ENCODE peak calls at places on chromosomes 3 and 15, in five cellular contexts. One of them, this sample, is unnamed.

GRCh38 chr3:68288050-68288449 is 633.6 kb upstream of the SUCLG2 start:
- DNase-seq in GM12878: no peak
- DNase-seq in HCT116: no peak
- DNase-seq in K562: no peak
- DNase-seq in HepG2: no peak
- DNase-seq in this sample: no peak

GRCh38 chr15:63048986-63049665 is 6.6 kb downstream of the TPM1 start:
- DNase-seq in GM12878: no peak
- DNase-seq in HCT116: no peak
- DNase-seq in K562: peak
- DNase-seq in HepG2: peak
- DNase-seq in this sample: peak

GRCh38 chr3:154122096-154122911 is 1.1 kb downstream of the ARHGEF26 start:
- DNase-seq in GM12878: no peak
- DNase-seq in HCT116: no peak
- DNase-seq in K562: no peak
- DNase-seq in HepG2: no peak
- DNase-seq in this sample: no peak

GRCh38 chr3:143084856-143085731 is 34.5 kb upstream of the CHST2 start:
- DNase-seq in GM12878: peak
- DNase-seq in HCT116: no peak
- DNase-seq in K562: peak
- DNase-seq in HepG2: no peak
- DNase-seq in this sample: no peak

GRCh38 chr3:193704431-193704830 is 111.4 kb downstream of the OPA1 start:
- DNase-seq in GM12878: no peak
- DNase-seq in HCT116: no peak
- DNase-seq in K562: peak
- DNase-seq in HepG2: no peak
- DNase-seq in this sample: no peak

GRCh38 chr3:76096036-76096435 is 310.7 kb upstream of the ZNF717 start:
- DNase-seq in GM12878: no peak
- DNase-seq in HCT116: no peak
- DNase-seq in K562: no peak
- DNase-seq in HepG2: no peak
- DNase-seq in this sample: no peak

GRCh38 chr3:195908439-195909293 is at the start of gene TNK2:
- DNase-seq in GM12878: no peak
- DNase-seq in HCT116: no peak
- DNase-seq in K562: peak
- DNase-seq in HepG2: no peak
- DNase-seq in this sample: no peak

GRCh38 chr15:22262613-22263020 is 182.3 kb downstream of the OR4M2 start:
- DNase-seq in GM12878: no peak
- DNase-seq in HCT116: no peak
- DNase-seq in K562: no peak
- DNase-seq in HepG2: no peak
- DNase-seq in this sample: no peak

GRCh38 chr3:170953736-170954135 is 45.3 kb upstream of the EIF5A2 start:
- DNase-seq in GM12878: no peak
- DNase-seq in HCT116: no peak
- DNase-seq in K562: no peak
- DNase-seq in HepG2: no peak
- DNase-seq in this sample: no peak

GRCh38 chr15:34179257-34179656 is 30.6 kb downstream of the KATNBL1 start:
- DNase-seq in GM12878: no peak
- DNase-seq in HCT116: no peak
- DNase-seq in K562: no peak
- DNase-seq in HepG2: peak
- DNase-seq in this sample: no peak

GRCh38 chr15:43541785-43542184 is 24.4 kb downstream of the MAP1A start:
- DNase-seq in GM12878: no peak
- DNase-seq in HCT116: no peak
- DNase-seq in K562: no peak
- DNase-seq in HepG2: no peak
- DNase-seq in this sample: no peak
- TF ChIP-seq SIN3A in GM12878: no peak
- TF ChIP-seq SIN3A in HCT116: no peak
- TF ChIP-seq SIN3A in K562: no peak
- TF ChIP-seq SIN3A in HepG2: no peak
- TF ChIP-seq SIN3A in this sample: no peak

GRCh38 chr3:123143669-123144411 is 57.9 kb upstream of the SEC22A start:
- DNase-seq in GM12878: no peak
- DNase-seq in HCT116: no peak
- DNase-seq in K562: no peak
- DNase-seq in HepG2: peak
- DNase-seq in this sample: peak
- TF ChIP-seq SIN3A in GM12878: no peak
- TF ChIP-seq SIN3A in HCT116: no peak
- TF ChIP-seq SIN3A in K562: no peak
- TF ChIP-seq SIN3A in HepG2: no peak
- TF ChIP-seq SIN3A in this sample: no peak

GRCh38 chr3:43207628-43208085 is 78.7 kb upstream of the SNRK start:
- DNase-seq in GM12878: peak
- DNase-seq in HCT116: no peak
- DNase-seq in K562: no peak
- DNase-seq in HepG2: no peak
- DNase-seq in this sample: no peak
- TF ChIP-seq SIN3A in GM12878: no peak
- TF ChIP-seq SIN3A in HCT116: no peak
- TF ChIP-seq SIN3A in K562: no peak
- TF ChIP-seq SIN3A in HepG2: no peak
- TF ChIP-seq SIN3A in this sample: no peak

DNA sequence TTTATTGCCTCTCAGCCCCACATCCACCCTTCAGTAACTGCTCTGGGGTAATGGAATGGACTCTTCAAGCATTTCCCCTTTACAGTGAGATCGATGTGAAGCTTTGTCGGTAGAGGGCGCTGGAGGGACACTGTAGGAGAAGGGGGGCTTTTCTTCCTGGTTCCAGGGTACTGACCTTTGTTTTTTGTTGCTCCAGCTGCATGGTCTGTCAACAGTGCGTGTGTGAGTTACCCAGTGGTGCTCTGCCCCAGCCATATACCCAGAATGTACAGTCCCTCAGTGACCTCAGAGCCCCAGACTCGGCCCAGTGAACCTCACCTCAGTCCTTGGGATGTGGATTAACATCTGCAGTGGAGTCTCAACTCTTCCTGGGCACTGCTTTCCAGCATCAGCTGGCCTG is 180.3 kb upstream of the TSC22D2 start:
- DNase-seq in GM12878: no peak
- DNase-seq in HCT116: peak
- DNase-seq in K562: peak
- DNase-seq in HepG2: peak
- DNase-seq in this sample: peak
- TF ChIP-seq SIN3A in GM12878: no peak
- TF ChIP-seq SIN3A in HCT116: no peak
- TF ChIP-seq SIN3A in K562: no peak
- TF ChIP-seq SIN3A in HepG2: no peak
- TF ChIP-seq SIN3A in this sample: no peak

GRCh38 chr3:126102530-126102951 is 18.6 kb upstream of the SLC41A3 start:
- DNase-seq in GM12878: no peak
- DNase-seq in HCT116: no peak
- DNase-seq in K562: no peak
- DNase-seq in HepG2: no peak
- DNase-seq in this sample: no peak

GRCh38 chr3:126100688-126101301 is 16.9 kb upstream of the SLC41A3 start:
- DNase-seq in GM12878: peak
- DNase-seq in HCT116: no peak
- DNase-seq in K562: no peak
- DNase-seq in HepG2: no peak
- DNase-seq in this sample: no peak

GRCh38 chr3:126100216-126100615 is 16.3 kb upstream of the SLC41A3 start:
- DNase-seq in GM12878: no peak
- DNase-seq in HCT116: no peak
- DNase-seq in K562: no peak
- DNase-seq in HepG2: no peak
- DNase-seq in this sample: no peak

GRCh38 chr3:126102011-126102410 is 18.1 kb upstream of the SLC41A3 start:
- DNase-seq in GM12878: no peak
- DNase-seq in HCT116: no peak
- DNase-seq in K562: no peak
- DNase-seq in HepG2: no peak
- DNase-seq in this sample: no peak

DNA sequence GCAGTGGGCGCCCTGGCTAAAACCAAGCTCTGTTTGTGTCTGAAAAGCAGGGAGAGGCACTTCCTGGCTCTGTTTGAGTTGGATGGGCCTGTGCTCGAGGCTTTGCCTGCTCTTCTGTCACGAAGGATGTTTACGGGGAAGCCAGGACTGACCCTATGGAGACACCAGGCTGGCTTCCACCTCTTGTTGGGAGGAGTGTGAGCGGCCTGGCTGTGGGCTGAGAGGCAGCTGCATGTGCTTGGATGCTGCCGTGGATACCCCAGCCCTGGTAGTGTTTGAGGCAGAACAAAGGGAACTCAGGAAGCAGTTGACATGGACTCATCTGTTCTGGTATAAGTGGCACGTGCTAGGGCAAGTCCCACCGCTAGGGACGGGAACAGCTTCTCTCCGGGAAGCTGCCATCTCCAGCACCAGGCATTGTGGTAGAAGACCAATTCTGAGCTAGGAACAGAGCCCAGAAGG is 17.6 kb upstream of the SLC41A3 start:
- DNase-seq in GM12878: no peak
- DNase-seq in HCT116: no peak
- DNase-seq in K562: no peak
- DNase-seq in HepG2: no peak
- DNase-seq in this sample: no peak
- TF ChIP-seq SIN3A in GM12878: no peak
- TF ChIP-seq SIN3A in HCT116: no peak
- TF ChIP-seq SIN3A in K562: no peak
- TF ChIP-seq SIN3A in HepG2: no peak
- TF ChIP-seq SIN3A in this sample: no peak

GRCh38 chr15:60154764-60155163 is 150.7 kb downstream of the FOXB1 start:
- DNase-seq in GM12878: no peak
- DNase-seq in HCT116: no peak
- DNase-seq in K562: no peak
- DNase-seq in HepG2: no peak
- DNase-seq in this sample: no peak

GRCh38 chr15:60152386-60152785 is 148.3 kb downstream of the FOXB1 start:
- DNase-seq in GM12878: no peak
- DNase-seq in HCT116: no peak
- DNase-seq in K562: no peak
- DNase-seq in HepG2: no peak
- DNase-seq in this sample: no peak

DNA sequence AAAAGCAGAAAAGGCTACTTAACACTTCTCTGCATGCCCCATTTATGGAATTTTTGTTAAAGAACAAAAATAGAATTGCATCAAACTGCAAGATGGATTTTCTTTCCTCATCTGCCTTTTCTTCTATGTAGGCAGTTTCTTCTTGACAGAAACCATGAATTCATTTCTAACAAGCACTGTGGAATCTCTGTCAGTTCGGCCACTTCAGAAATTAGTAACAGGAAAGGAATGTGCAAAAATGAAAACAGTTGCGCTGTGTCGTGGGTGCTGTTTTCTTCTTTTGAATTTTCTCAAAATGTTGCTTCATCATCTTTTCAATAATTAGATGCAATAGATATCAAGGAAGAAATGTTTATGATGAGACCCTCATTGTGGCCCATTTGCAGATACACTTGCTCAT is 151.6 kb downstream of the FOXB1 start:
- DNase-seq in GM12878: no peak
- DNase-seq in HCT116: no peak
- DNase-seq in K562: no peak
- DNase-seq in HepG2: no peak
- DNase-seq in this sample: no peak
- TF ChIP-seq SIN3A in GM12878: no peak
- TF ChIP-seq SIN3A in HCT116: no peak
- TF ChIP-seq SIN3A in K562: no peak
- TF ChIP-seq SIN3A in HepG2: no peak
- TF ChIP-seq SIN3A in this sample: no peak

DNA sequence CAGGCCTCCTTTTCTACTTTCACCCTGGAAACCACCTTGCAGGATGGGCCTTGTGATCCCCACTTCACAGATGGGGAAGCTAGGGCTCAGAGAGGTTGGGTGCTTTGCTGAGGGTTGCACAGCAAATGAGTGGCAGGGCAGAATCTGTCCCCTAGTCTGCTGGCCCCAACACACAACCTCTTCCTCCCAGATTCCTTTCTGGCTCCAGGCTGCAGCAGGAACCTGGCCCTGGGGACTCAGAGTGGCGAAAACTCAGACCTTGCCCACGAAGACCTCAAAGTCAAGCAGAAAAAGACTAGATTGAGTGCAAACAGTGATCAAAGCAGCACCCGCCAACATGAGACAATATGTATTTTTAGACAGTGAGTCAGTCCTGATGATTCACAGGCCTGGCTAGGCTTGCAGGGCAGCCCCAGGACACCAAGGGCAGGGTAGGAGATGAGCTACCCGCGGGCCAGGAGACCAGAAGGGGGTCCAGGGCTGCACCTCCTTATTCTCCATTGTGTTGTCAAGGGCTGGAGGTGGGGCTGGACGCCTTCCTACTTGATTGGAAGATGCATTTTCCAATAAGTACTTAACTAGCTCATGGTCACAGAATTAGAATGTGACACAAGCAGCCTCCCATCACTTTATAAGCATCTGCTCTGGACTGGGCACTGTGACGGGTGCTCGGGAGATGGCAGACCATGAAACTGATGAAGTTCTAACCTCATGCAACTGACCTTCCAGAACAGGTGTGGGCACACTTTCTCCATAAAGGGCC is 23.9 kb downstream of the GOLGA6L2 start:
- DNase-seq in GM12878: no peak
- DNase-seq in HCT116: no peak
- DNase-seq in K562: no peak
- DNase-seq in HepG2: peak
- DNase-seq in this sample: no peak
- TF ChIP-seq SIN3A in GM12878: no peak
- TF ChIP-seq SIN3A in HCT116: no peak
- TF ChIP-seq SIN3A in K562: no peak
- TF ChIP-seq SIN3A in HepG2: no peak
- TF ChIP-seq SIN3A in this sample: no peak

GRCh38 chr3:13134879-13135206 is 61.6 kb upstream of the IQSEC1 start:
- DNase-seq in GM12878: no peak
- DNase-seq in HCT116: no peak
- DNase-seq in K562: no peak
- DNase-seq in HepG2: no peak
- DNase-seq in this sample: no peak

GRCh38 chr3:13133011-13133410 is 59.8 kb upstream of the IQSEC1 start:
- DNase-seq in GM12878: no peak
- DNase-seq in HCT116: no peak
- DNase-seq in K562: no peak
- DNase-seq in HepG2: no peak
- DNase-seq in this sample: no peak

GRCh38 chr3:13135251-13135810 is 62.1 kb upstream of the IQSEC1 start:
- DNase-seq in GM12878: no peak
- DNase-seq in HCT116: no peak
- DNase-seq in K562: no peak
- DNase-seq in HepG2: no peak
- DNase-seq in this sample: no peak

GRCh38 chr3:13133471-13133981 is 60.3 kb upstream of the IQSEC1 start:
- DNase-seq in GM12878: no peak
- DNase-seq in HCT116: no peak
- DNase-seq in K562: no peak
- DNase-seq in HepG2: no peak
- DNase-seq in this sample: no peak

GRCh38 chr3:13134166-13134878 is 61.1 kb upstream of the IQSEC1 start:
- DNase-seq in GM12878: no peak
- DNase-seq in HCT116: no peak
- DNase-seq in K562: no peak
- DNase-seq in HepG2: no peak
- DNase-seq in this sample: no peak
- TF ChIP-seq SIN3A in GM12878: no peak
- TF ChIP-seq SIN3A in HCT116: no peak
- TF ChIP-seq SIN3A in K562: no peak
- TF ChIP-seq SIN3A in HepG2: no peak
- TF ChIP-seq SIN3A in this sample: no peak

This sample was measured in H1.